ENCODE peak calls at places on chromosomes 5 and 9, in nine cellular contexts. One of them, this sample, is unnamed.

GRCh38 chr5:175436403-175436802 is 7.6 kb downstream of the DRD1 start:
- DNase-seq in endothelial cell: no peak
- DNase-seq in neural crest cell: no peak
- DNase-seq in lower lobe of right lung: no peak
- DNase-seq in tibial artery: no peak
- DNase-seq in omental fat pad: no peak
- DNase-seq in BJ: no peak
- DNase-seq in pancreas: no peak
- DNase-seq in left ventricle myocardium inferior: no peak
- DNase-seq in this sample: no peak

GRCh38 chr5:102638912-102639652 is 116.0 kb upstream of the PAM start:
- DNase-seq in endothelial cell: no peak
- DNase-seq in neural crest cell: no peak
- DNase-seq in lower lobe of right lung: no peak
- DNase-seq in tibial artery: no peak
- DNase-seq in omental fat pad: no peak
- DNase-seq in BJ: no peak
- DNase-seq in pancreas: no peak
- DNase-seq in left ventricle myocardium inferior: no peak
- DNase-seq in this sample: no peak

GRCh38 chr5:39437469-39437868 is 12.7 kb upstream of the DAB2 start:
- DNase-seq in endothelial cell: no peak
- DNase-seq in neural crest cell: no peak
- DNase-seq in lower lobe of right lung: no peak
- DNase-seq in tibial artery: no peak
- DNase-seq in omental fat pad: no peak
- DNase-seq in BJ: no peak
- DNase-seq in pancreas: no peak
- DNase-seq in left ventricle myocardium inferior: no peak
- DNase-seq in this sample: no peak

GRCh38 chr5:36642089-36642488 is 35.7 kb downstream of the SLC1A3 start:
- DNase-seq in endothelial cell: no peak
- DNase-seq in neural crest cell: no peak
- DNase-seq in lower lobe of right lung: no peak
- DNase-seq in tibial artery: no peak
- DNase-seq in omental fat pad: no peak
- DNase-seq in BJ: no peak
- DNase-seq in pancreas: no peak
- DNase-seq in left ventricle myocardium inferior: no peak
- DNase-seq in this sample: no peak

GRCh38 chr5:91851670-91852069 is 468.6 kb upstream of the ARRDC3 start:
- DNase-seq in endothelial cell: no peak
- DNase-seq in neural crest cell: no peak
- DNase-seq in lower lobe of right lung: no peak
- DNase-seq in tibial artery: no peak
- DNase-seq in omental fat pad: no peak
- DNase-seq in BJ: no peak
- DNase-seq in pancreas: no peak
- DNase-seq in left ventricle myocardium inferior: no peak
- DNase-seq in this sample: no peak

GRCh38 chr5:54091416-54092130 is 218.8 kb downstream of the ARL15 start:
- DNase-seq in endothelial cell: no peak
- DNase-seq in neural crest cell: no peak
- DNase-seq in lower lobe of right lung: no peak
- DNase-seq in tibial artery: no peak
- DNase-seq in omental fat pad: no peak
- DNase-seq in BJ: no peak
- DNase-seq in pancreas: no peak
- DNase-seq in left ventricle myocardium inferior: peak
- DNase-seq in this sample: no peak

GRCh38 chr9:128149951-128150593 is 819 bp downstream of the LCN2 start:
- DNase-seq in endothelial cell: no peak
- DNase-seq in neural crest cell: no peak
- DNase-seq in lower lobe of right lung: peak
- DNase-seq in tibial artery: no peak
- DNase-seq in omental fat pad: no peak
- DNase-seq in BJ: no peak
- DNase-seq in pancreas: no peak
- DNase-seq in left ventricle myocardium inferior: no peak
- DNase-seq in this sample: no peak

GRCh38 chr9:88953401-88954029 is 37.8 kb upstream of the S1PR3 start:
- DNase-seq in endothelial cell: no peak
- DNase-seq in neural crest cell: no peak
- DNase-seq in lower lobe of right lung: no peak
- DNase-seq in tibial artery: no peak
- DNase-seq in omental fat pad: no peak
- DNase-seq in BJ: no peak
- DNase-seq in pancreas: no peak
- DNase-seq in left ventricle myocardium inferior: no peak
- DNase-seq in this sample: no peak

GRCh38 chr5:168295574-168296201 is 4.2 kb downstream of the WWC1 start:
- DNase-seq in endothelial cell: peak
- DNase-seq in neural crest cell: no peak
- DNase-seq in lower lobe of right lung: peak
- DNase-seq in tibial artery: no peak
- DNase-seq in omental fat pad: no peak
- DNase-seq in BJ: no peak
- DNase-seq in pancreas: peak
- DNase-seq in left ventricle myocardium inferior: no peak
- DNase-seq in this sample: peak

GRCh38 chr5:167816354-167816753 is 475.1 kb upstream of the WWC1 start:
- DNase-seq in endothelial cell: no peak
- DNase-seq in neural crest cell: no peak
- DNase-seq in lower lobe of right lung: no peak
- DNase-seq in tibial artery: peak
- DNase-seq in omental fat pad: no peak
- DNase-seq in BJ: no peak
- DNase-seq in pancreas: no peak
- DNase-seq in left ventricle myocardium inferior: no peak
- DNase-seq in this sample: no peak

GRCh38 chr9:128160603-128160987 is 530 bp downstream of the BBLN start:
- DNase-seq in endothelial cell: no peak
- DNase-seq in neural crest cell: no peak
- DNase-seq in lower lobe of right lung: no peak
- DNase-seq in tibial artery: no peak
- DNase-seq in omental fat pad: no peak
- DNase-seq in BJ: no peak
- DNase-seq in pancreas: no peak
- DNase-seq in left ventricle myocardium inferior: no peak
- DNase-seq in this sample: peak

GRCh38 chr9:17134843-17135577 is at the start of gene CNTLN:
- DNase-seq in endothelial cell: peak
- DNase-seq in neural crest cell: peak
- DNase-seq in lower lobe of right lung: peak
- DNase-seq in tibial artery: peak
- DNase-seq in omental fat pad: peak
- DNase-seq in BJ: peak
- DNase-seq in pancreas: peak
- DNase-seq in left ventricle myocardium inferior: peak
- DNase-seq in this sample: peak

GRCh38 chr9:34658461-34658860 is 4.0 kb downstream of the CCL27 start:
- DNase-seq in endothelial cell: no peak
- DNase-seq in neural crest cell: no peak
- DNase-seq in lower lobe of right lung: no peak
- DNase-seq in tibial artery: no peak
- DNase-seq in omental fat pad: no peak
- DNase-seq in BJ: no peak
- DNase-seq in pancreas: no peak
- DNase-seq in left ventricle myocardium inferior: no peak
- DNase-seq in this sample: no peak

GRCh38 chr5:5380298-5380697 is 42.2 kb upstream of the ICE1 start:
- DNase-seq in endothelial cell: no peak
- DNase-seq in neural crest cell: no peak
- DNase-seq in lower lobe of right lung: no peak
- DNase-seq in tibial artery: no peak
- DNase-seq in omental fat pad: no peak
- DNase-seq in BJ: no peak
- DNase-seq in pancreas: no peak
- DNase-seq in left ventricle myocardium inferior: no peak
- DNase-seq in this sample: no peak

GRCh38 chr5:42522783-42523182 is 99.5 kb downstream of the GHR start:
- DNase-seq in endothelial cell: no peak
- DNase-seq in neural crest cell: no peak
- DNase-seq in lower lobe of right lung: no peak
- DNase-seq in tibial artery: no peak
- DNase-seq in omental fat pad: no peak
- DNase-seq in BJ: no peak
- DNase-seq in pancreas: no peak
- DNase-seq in left ventricle myocardium inferior: no peak
- DNase-seq in this sample: no peak

GRCh38 chr5:42517164-42517563 is 93.9 kb downstream of the GHR start:
- DNase-seq in endothelial cell: no peak
- DNase-seq in neural crest cell: no peak
- DNase-seq in lower lobe of right lung: no peak
- DNase-seq in tibial artery: no peak
- DNase-seq in omental fat pad: no peak
- DNase-seq in BJ: no peak
- DNase-seq in pancreas: no peak
- DNase-seq in left ventricle myocardium inferior: no peak
- DNase-seq in this sample: no peak

GRCh38 chr5:42518595-42519067 is 95.4 kb downstream of the GHR start:
- DNase-seq in endothelial cell: no peak
- DNase-seq in neural crest cell: no peak
- DNase-seq in lower lobe of right lung: no peak
- DNase-seq in tibial artery: peak
- DNase-seq in omental fat pad: no peak
- DNase-seq in BJ: no peak
- DNase-seq in pancreas: no peak
- DNase-seq in left ventricle myocardium inferior: no peak
- DNase-seq in this sample: no peak

GRCh38 chr5:42520203-42520602 is 97.0 kb downstream of the GHR start:
- DNase-seq in endothelial cell: no peak
- DNase-seq in neural crest cell: no peak
- DNase-seq in lower lobe of right lung: no peak
- DNase-seq in tibial artery: no peak
- DNase-seq in omental fat pad: no peak
- DNase-seq in BJ: no peak
- DNase-seq in pancreas: no peak
- DNase-seq in left ventricle myocardium inferior: no peak
- DNase-seq in this sample: no peak

DNA sequence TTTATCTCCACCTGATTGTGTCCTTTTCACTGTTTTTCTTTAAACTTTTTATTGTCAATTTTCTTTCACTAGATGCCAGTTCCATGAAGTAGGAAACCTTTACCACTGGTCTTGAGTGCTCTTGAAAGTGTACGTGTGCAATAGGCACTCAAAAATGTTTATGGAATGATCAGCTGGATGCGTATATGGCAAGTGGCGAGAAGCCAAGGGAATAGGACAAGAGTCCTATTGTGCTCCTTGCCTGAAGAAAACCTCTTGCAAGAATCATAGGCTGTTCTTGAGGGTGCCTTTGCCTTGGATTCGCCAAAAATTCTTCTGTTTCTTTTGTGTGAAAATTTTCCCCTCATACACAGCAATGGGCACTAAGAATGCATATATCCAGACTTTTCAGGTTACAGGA is 97.7 kb downstream of the GHR start:
- DNase-seq in endothelial cell: no peak
- DNase-seq in neural crest cell: no peak
- DNase-seq in lower lobe of right lung: no peak
- DNase-seq in tibial artery: no peak
- DNase-seq in omental fat pad: no peak
- DNase-seq in BJ: no peak
- DNase-seq in pancreas: no peak
- DNase-seq in left ventricle myocardium inferior: no peak
- DNase-seq in this sample: no peak
- TF ChIP-seq CTCF in endothelial cell: no peak
- TF ChIP-seq CTCF in neural crest cell: no peak
- TF ChIP-seq CTCF in lower lobe of right lung: no peak
- TF ChIP-seq CTCF in tibial artery: no peak
- TF ChIP-seq CTCF in omental fat pad: no peak
- TF ChIP-seq CTCF in BJ: no peak
- TF ChIP-seq CTCF in pancreas: no peak
- TF ChIP-seq CTCF in left ventricle myocardium inferior: no peak
- TF ChIP-seq CTCF in this sample: no peak

GRCh38 chr9:99819123-99819483 is 2.6 kb upstream of the NR4A3 start:
- DNase-seq in endothelial cell: no peak
- DNase-seq in neural crest cell: no peak
- DNase-seq in lower lobe of right lung: no peak
- DNase-seq in tibial artery: no peak
- DNase-seq in omental fat pad: peak
- DNase-seq in BJ: no peak
- DNase-seq in pancreas: no peak
- DNase-seq in left ventricle myocardium inferior: no peak
- DNase-seq in this sample: no peak

GRCh38 chr9:99821187-99822095 is at the start of gene NR4A3:
- DNase-seq in endothelial cell: peak
- DNase-seq in neural crest cell: peak
- DNase-seq in lower lobe of right lung: peak
- DNase-seq in tibial artery: peak
- DNase-seq in omental fat pad: peak
- DNase-seq in BJ: peak
- DNase-seq in pancreas: peak
- DNase-seq in left ventricle myocardium inferior: peak
- DNase-seq in this sample: peak

GRCh38 chr9:99818439-99818992 is 3.2 kb upstream of the NR4A3 start:
- DNase-seq in endothelial cell: peak
- DNase-seq in neural crest cell: peak
- DNase-seq in lower lobe of right lung: no peak
- DNase-seq in tibial artery: no peak
- DNase-seq in omental fat pad: no peak
- DNase-seq in BJ: no peak
- DNase-seq in pancreas: no peak
- DNase-seq in left ventricle myocardium inferior: no peak
- DNase-seq in this sample: peak

GRCh38 chr9:99820330-99821186 is 1.1 kb upstream of the NR4A3 start:
- DNase-seq in endothelial cell: no peak
- DNase-seq in neural crest cell: no peak
- DNase-seq in lower lobe of right lung: peak
- DNase-seq in tibial artery: peak
- DNase-seq in omental fat pad: peak
- DNase-seq in BJ: peak
- DNase-seq in pancreas: peak
- DNase-seq in left ventricle myocardium inferior: peak
- DNase-seq in this sample: peak

GRCh38 chr9:99819484-99820329 is 2.0 kb upstream of the NR4A3 start:
- DNase-seq in endothelial cell: peak
- DNase-seq in neural crest cell: peak
- DNase-seq in lower lobe of right lung: peak
- DNase-seq in tibial artery: peak
- DNase-seq in omental fat pad: peak
- DNase-seq in BJ: peak
- DNase-seq in pancreas: peak
- DNase-seq in left ventricle myocardium inferior: peak
- DNase-seq in this sample: peak
- TF ChIP-seq CTCF in endothelial cell: no peak
- TF ChIP-seq CTCF in neural crest cell: peak
- TF ChIP-seq CTCF in lower lobe of right lung: no peak
- TF ChIP-seq CTCF in tibial artery: no peak
- TF ChIP-seq CTCF in omental fat pad: no peak
- TF ChIP-seq CTCF in BJ: peak
- TF ChIP-seq CTCF in pancreas: no peak
- TF ChIP-seq CTCF in left ventricle myocardium inferior: no peak
- TF ChIP-seq CTCF in this sample: no peak

GRCh38 chr9:126024581-126025230 is 277.5 kb downstream of the PBX3 start:
- DNase-seq in endothelial cell: no peak
- DNase-seq in neural crest cell: no peak
- DNase-seq in lower lobe of right lung: no peak
- DNase-seq in tibial artery: no peak
- DNase-seq in omental fat pad: no peak
- DNase-seq in BJ: no peak
- DNase-seq in pancreas: no peak
- DNase-seq in left ventricle myocardium inferior: no peak
- DNase-seq in this sample: no peak
- TF ChIP-seq CTCF in endothelial cell: no peak
- TF ChIP-seq CTCF in neural crest cell: no peak
- TF ChIP-seq CTCF in lower lobe of right lung: no peak
- TF ChIP-seq CTCF in tibial artery: no peak
- TF ChIP-seq CTCF in omental fat pad: no peak
- TF ChIP-seq CTCF in BJ: no peak
- TF ChIP-seq CTCF in pancreas: no peak
- TF ChIP-seq CTCF in left ventricle myocardium inferior: no peak
- TF ChIP-seq CTCF in this sample: no peak

GRCh38 chr5:160278356-160278755 is 34.0 kb downstream of the CCNJL start:
- DNase-seq in endothelial cell: no peak
- DNase-seq in neural crest cell: no peak
- DNase-seq in lower lobe of right lung: no peak
- DNase-seq in tibial artery: no peak
- DNase-seq in omental fat pad: no peak
- DNase-seq in BJ: no peak
- DNase-seq in pancreas: no peak
- DNase-seq in left ventricle myocardium inferior: no peak
- DNase-seq in this sample: no peak
- TF ChIP-seq CTCF in endothelial cell: no peak
- TF ChIP-seq CTCF in neural crest cell: no peak
- TF ChIP-seq CTCF in lower lobe of right lung: no peak
- TF ChIP-seq CTCF in tibial artery: no peak
- TF ChIP-seq CTCF in omental fat pad: no peak
- TF ChIP-seq CTCF in BJ: no peak
- TF ChIP-seq CTCF in pancreas: no peak
- TF ChIP-seq CTCF in left ventricle myocardium inferior: no peak
- TF ChIP-seq CTCF in this sample: no peak